ENCODE peak calls at places on chromosomes 7 and 10, in ten cellular contexts. P is Calu3, G is GM12865, Z is glutamatergic neuron, U is GM13977, Y is HCT116, A is Caco-2, Q is endodermal cell, L is heart left ventricle, B is lower leg skin. I is an unnamed sample.

GRCh38 chr10:91034494-91035157 is 113.7 kb upstream of the ANKRD1 start:
- DNase-seq in P (no peak), G (no peak), Z (no peak), U (no peak), Y (no peak), A (no peak), Q (no peak), L (peak; percentile 78), B (peak; percentile 91), I (no peak)

GRCh38 chr10:104449402-104449801 is 95.8 kb downstream of the CFAP58 start:
- DNase-seq in P (no peak), G (no peak), Z (no peak), U (no peak), Y (no peak), A (no peak), Q (no peak), L (no peak), B (no peak), I (no peak)

GRCh38 chr7:5426226-5426475 is 2.5 kb upstream of the TNRC18 start:
- DNase-seq in P (no peak), G (no peak), Z (no peak), U (no peak), Y (no peak), A (no peak), Q (no peak), L (no peak), B (no peak), I (no peak)

GRCh38 chr7:44891372-44891771 is 6.0 kb upstream of the PURB start:
- DNase-seq in P (no peak), G (no peak), Z (no peak), U (no peak), Y (no peak), A (no peak), Q (no peak), L (no peak), B (peak; percentile 12), I (no peak)

GRCh38 chr10:110011679-110012078 is 3.9 kb downstream of the ADD3 start:
- DNase-seq in P (no peak), G (no peak), Z (no peak), U (no peak), Y (no peak), A (no peak), Q (no peak), L (no peak), B (no peak), I (no peak)

GRCh38 chr10:102869290-102870198 is at the start of gene AS3MT:
- DNase-seq in P (peak; percentile 29), G (no peak), Z (peak; percentile 88), U (peak; percentile 45), Y (no peak), A (peak; percentile 86), Q (peak; percentile 89), L (peak; percentile 69), B (no peak), I (peak; percentile 54)

GRCh38 chr10:131177431-131178327 is 133.8 kb downstream of the TCERG1L start:
- DNase-seq in P (no peak), G (no peak), Z (no peak), U (no peak), Y (no peak), A (no peak), Q (peak; percentile 38), L (no peak), B (peak; percentile 68), I (no peak)

GRCh38 chr10:52213511-52213831 is 100.6 kb upstream of the DKK1 start:
- DNase-seq in P (no peak), G (no peak), Z (no peak), U (no peak), Y (no peak), A (no peak), Q (peak; percentile 60), L (no peak), B (no peak), I (no peak)

DNA sequence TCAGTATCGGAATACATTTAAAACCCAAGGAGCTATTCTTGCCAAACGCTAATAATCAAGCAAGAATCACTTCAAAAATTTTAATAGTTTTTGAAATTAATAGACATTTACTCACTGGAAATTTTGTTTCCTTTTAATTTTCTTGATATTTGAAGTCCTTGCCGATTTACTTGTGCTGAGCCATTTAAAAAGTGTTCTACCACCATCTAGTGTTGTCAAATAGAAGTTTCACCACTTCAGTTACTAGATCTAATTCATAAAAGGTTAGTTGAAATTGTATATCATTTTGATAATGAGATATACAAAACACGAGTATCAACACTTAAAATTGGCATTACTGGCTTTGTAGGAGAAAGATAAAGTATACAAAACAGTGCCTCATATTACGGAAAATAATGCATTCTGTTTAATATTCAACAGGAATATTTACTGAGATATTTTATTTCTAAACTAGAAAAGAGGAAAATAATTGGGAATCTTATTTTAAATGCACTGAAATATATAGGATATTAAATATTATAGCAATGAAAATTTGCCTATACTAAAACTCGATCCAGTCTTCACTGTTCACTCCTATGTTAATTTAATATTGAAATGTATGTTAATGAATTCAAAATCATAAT is 664.8 kb upstream of the SEMA3D start:
- DNase-seq in P (no peak), G (peak; percentile 39), Z (no peak), U (no peak), Y (peak; percentile 34), A (peak; percentile 17), Q (no peak), L (no peak), B (no peak), I (peak; percentile 10)
- TF ChIP-seq CTCF in P (peak; percentile 14), G (peak; percentile 17), Z (peak; percentile 33), U (peak; percentile 22), Y (peak; percentile 63), A (peak; percentile 36), Q (peak; percentile 80), L (no peak), B (no peak), I (peak; percentile 12)

GRCh38 chr10:70233109-70233938 is at the start of gene PPA1:
- DNase-seq in P (peak; percentile 100), G (peak; percentile 98), Z (peak; percentile 99), U (peak; percentile 100), Y (peak; percentile 90), A (peak; percentile 100), Q (peak; percentile 99), L (peak; percentile 100), B (peak; percentile 99), I (peak; percentile 100)
- TF ChIP-seq CTCF in P (no peak), G (peak; percentile 27), Z (no peak), U (no peak), Y (peak; percentile 39), A (peak; percentile 81), Q (peak; percentile 66), L (no peak), B (no peak), I (no peak)

GRCh38 chr10:77614778-77615625 is 22.6 kb downstream of the KCNMA1 start:
- DNase-seq in P (no peak), G (no peak), Z (no peak), U (no peak), Y (no peak), A (no peak), Q (no peak), L (no peak), B (no peak), I (no peak)
- TF ChIP-seq CTCF in P (no peak), G (no peak), Z (no peak), U (no peak), Y (no peak), A (no peak), Q (no peak), L (no peak), B (no peak), I (no peak)

GRCh38 chr10:17257466-17258321 is 29.7 kb downstream of the VIM start:
- DNase-seq in P (peak; percentile 64), G (peak; percentile 72), Z (peak; percentile 31), U (peak; percentile 44), Y (peak; percentile 60), A (peak; percentile 75), Q (peak; percentile 82), L (no peak), B (no peak), I (peak; percentile 35)
- TF ChIP-seq CTCF in P (peak; percentile 76), G (peak; percentile 76), Z (peak; percentile 79), U (peak; percentile 75), Y (peak; percentile 83), A (peak; percentile 93), Q (peak; percentile 91), L (peak; percentile 80), B (no peak), I (peak; percentile 61)

DNA sequence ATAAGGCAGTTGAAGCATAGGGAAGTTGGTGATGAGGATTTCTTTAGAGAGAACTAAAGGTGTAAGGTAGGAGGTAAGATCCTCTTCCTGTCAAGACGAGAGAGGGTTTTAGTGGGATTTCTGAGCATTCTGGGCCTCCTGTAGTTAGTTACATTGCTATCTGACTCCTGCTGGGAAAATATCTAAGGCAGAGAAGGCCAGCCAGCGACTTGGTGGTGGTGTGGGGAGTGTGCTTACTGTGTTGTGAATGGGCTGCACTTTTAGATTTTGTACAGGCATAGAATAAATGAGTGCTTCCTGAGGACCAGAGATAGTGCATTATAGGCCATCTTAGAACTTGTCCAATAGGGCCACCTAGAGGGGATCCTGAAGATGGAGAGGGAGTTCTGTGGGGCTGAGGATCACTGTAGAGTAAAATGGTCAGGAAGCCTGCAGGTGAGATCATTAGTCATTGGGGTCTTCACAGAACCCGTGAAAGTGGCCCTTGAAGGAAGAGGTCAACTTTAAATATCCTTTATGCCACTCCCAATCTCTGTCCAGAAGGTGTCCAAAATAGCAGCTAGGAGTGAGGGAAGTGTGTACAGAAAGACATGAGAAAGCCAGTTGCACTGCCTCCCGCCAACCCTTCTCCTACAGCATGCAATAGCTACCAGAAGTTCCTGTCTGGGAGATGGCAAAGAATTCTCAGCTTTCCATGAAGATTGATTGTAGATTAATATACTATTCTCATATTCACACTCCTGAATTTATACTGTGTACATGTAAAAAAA is 266.6 kb downstream of the POLR1F start:
- DNase-seq in P (peak; percentile 42), G (peak; percentile 25), Z (no peak), U (peak; percentile 10), Y (peak; percentile 50), A (peak; percentile 24), Q (peak; percentile 73), L (no peak), B (no peak), I (peak; percentile 8)
- TF ChIP-seq CTCF in P (peak; percentile 51), G (peak; percentile 27), Z (no peak), U (peak; percentile 40), Y (peak; percentile 63), A (peak; percentile 39), Q (peak; percentile 76), L (peak; percentile 12), B (no peak), I (peak; percentile 19)

DNA sequence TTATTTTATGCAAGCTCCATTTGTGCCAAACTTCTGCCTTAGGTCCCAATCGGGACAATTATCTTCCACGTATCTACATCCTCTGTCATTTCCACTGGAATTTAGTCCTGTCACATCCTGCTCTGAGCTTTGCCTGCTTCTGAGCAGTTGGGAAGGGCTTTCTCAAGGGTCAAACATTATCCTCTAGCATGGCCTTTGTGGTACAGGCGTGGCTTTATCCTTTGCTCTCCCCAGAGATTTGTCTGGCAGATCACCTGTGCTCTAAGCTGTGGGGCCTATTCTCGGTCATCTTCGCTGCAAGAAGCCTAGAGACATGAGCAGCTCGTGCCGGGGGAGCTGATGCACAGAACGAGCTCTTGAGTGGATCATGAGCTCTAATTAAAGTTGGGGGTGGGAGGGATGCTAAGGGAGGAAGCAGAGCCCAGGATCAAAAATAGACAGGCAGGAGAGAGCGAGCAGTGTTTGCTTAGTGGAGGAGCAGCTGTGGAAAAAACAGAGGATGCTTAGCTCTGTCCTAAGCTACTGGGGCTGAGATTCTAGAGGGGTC is 19.8 kb upstream of the TMEM273 start:
- DNase-seq in P (no peak), G (no peak), Z (no peak), U (no peak), Y (no peak), A (no peak), Q (no peak), L (no peak), B (no peak), I (no peak)
- TF ChIP-seq CTCF in P (no peak), G (no peak), Z (no peak), U (no peak), Y (no peak), A (no peak), Q (no peak), L (no peak), B (no peak), I (no peak)

I was measured in GM13976.